ENCODE peak calls at places on chromosomes 16 and 17, in four cellular contexts. C is WTC11, A is K562, T is GM12878. L is an unnamed sample.
A peak's percentile ranks its signal among the peaks of the same experiment; 100 is the strongest.

GRCh38 chr17:33014751-33015150 is 23.1 kb downstream of the SPACA3 start:
- DNase-seq in C (no peak), A (no peak), T (no peak), L (peak; percentile 77)

GRCh38 chr17:18314059-18314730 is 599 bp downstream of the TOP3A start:
- DNase-seq in A (peak; percentile 19), T (no peak), C (no peak), L (no peak)

GRCh38 chr16:67648764-67649407 is 3.9 kb downstream of the CARMIL2 start:
- DNase-seq in T (no peak), A (no peak), C (no peak), L (no peak)

GRCh38 chr16:71479420-71479819 is 9.7 kb downstream of the ZNF19 start:
- DNase-seq in C (peak; percentile 35), T (no peak), A (peak; percentile 56), L (peak; percentile 50)

GRCh38 chr17:76887809-76888208 is 19.6 kb downstream of the MGAT5B start:
- DNase-seq in C (no peak), T (no peak), A (peak; percentile 59), L (no peak)

GRCh38 chr16:46970089-46970488 is 3.4 kb downstream of the DNAJA2 start:
- DNase-seq in A (no peak), C (no peak), T (no peak), L (no peak)

GRCh38 chr17:19645608-19646250 is 2.8 kb upstream of the ALDH3A2 start:
- DNase-seq in C (peak; percentile 82), T (no peak), A (peak; percentile 32), L (peak; percentile 47)

GRCh38 chr16:73878616-73879015 is 418.0 kb upstream of the PSMD7 start:
- DNase-seq in T (peak; percentile 3), C (no peak), A (peak; percentile 26), L (peak; percentile 46)

GRCh38 chr16:30903002-30903401 is 6.6 kb downstream of the CTF1 start:
- DNase-seq in A (peak; percentile 71), C (no peak), T (no peak), L (no peak)

GRCh38 chr17:70329751-70330150 is 160.4 kb downstream of the KCNJ2 start:
- DNase-seq in C (no peak), T (no peak), A (no peak), L (no peak)

GRCh38 chr17:41446806-41447205 is 6.0 kb upstream of the KRT38 start:
- DNase-seq in A (no peak), T (no peak), C (no peak), L (no peak)

GRCh38 chr16:962901-963814 is 7.6 kb downstream of the LMF1 start:
- DNase-seq in C (no peak), T (no peak), A (no peak), L (no peak)

GRCh38 chr17:75662511-75662910 is 4.4 kb downstream of the RECQL5 start:
- DNase-seq in C (no peak), T (no peak), A (no peak), L (no peak)

GRCh38 chr16:89586853-89587252 is 11.3 kb downstream of the CPNE7 start:
- DNase-seq in A (peak; percentile 89), T (no peak), C (no peak), L (peak; percentile 74)

GRCh38 chr16:68265078-68265925 is 976 bp downstream of the SLC7A6 start:
- DNase-seq in T (no peak), C (peak; percentile 25), A (peak; percentile 66), L (peak; percentile 56)

GRCh38 chr16:66618588-66618987 is 14.1 kb downstream of the CMTM3 start:
- DNase-seq in A (no peak), T (no peak), C (no peak), L (no peak)

GRCh38 chr17:14434506-14434905 is 133.6 kb downstream of the HS3ST3B1 start:
- DNase-seq in A (no peak), C (no peak), T (peak; percentile 1), L (no peak)

GRCh38 chr16:53061701-53062159 is 6.9 kb downstream of the CHD9 start:
- DNase-seq in A (no peak), C (no peak), T (peak; percentile 96), L (no peak)

GRCh38 chr16:49755291-49755611 is 100.7 kb downstream of the ZNF423 start:
- DNase-seq in C (no peak), A (peak; percentile 30), T (no peak), L (peak; percentile 69)
- TF ChIP-seq USF1 in C (no peak), A (no peak), T (no peak), L (no peak)

GRCh38 chr17:82882715-82883446 is 43.1 kb upstream of the ZNF750 start:
- DNase-seq in A (no peak), C (no peak), T (no peak), L (no peak)
- TF ChIP-seq USF1 in A (no peak), C (no peak), T (no peak), L (no peak)

DNA sequence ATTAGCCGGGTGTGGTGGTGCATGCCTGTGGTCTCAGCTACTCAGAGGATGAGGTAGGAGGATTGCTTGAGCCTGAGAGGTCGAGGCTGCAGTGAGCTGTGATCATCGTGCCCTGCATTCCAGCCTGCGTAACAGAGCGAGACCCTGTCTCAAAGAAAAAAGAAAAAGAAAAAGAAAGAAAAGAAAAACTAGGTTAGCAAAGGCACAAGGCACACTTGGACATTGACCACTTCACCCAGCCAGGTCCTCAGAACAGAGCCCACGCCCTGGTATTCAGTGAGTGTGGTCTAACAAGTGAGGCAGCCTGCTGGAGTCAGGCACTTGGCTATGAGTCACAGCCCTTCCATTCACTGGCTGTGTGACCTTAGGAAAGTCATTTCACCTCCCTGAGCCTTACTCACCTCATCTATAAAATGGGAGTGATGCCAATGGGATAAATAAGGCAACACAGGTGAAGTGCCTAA is 10.4 kb downstream of the MILR1 start:
- DNase-seq in A (no peak), T (no peak), C (no peak), L (no peak)
- TF ChIP-seq USF1 in A (no peak), T (no peak), C (no peak), L (no peak)

GRCh38 chr17:80907281-80907680 is 84.4 kb upstream of the CHMP6 start:
- DNase-seq in T (no peak), C (no peak), A (no peak), L (no peak)

GRCh38 chr17:80910043-80910442 is 81.6 kb upstream of the CHMP6 start:
- DNase-seq in T (no peak), C (no peak), A (no peak), L (no peak)

GRCh38 chr17:80908206-80908605 is 83.4 kb upstream of the CHMP6 start:
- DNase-seq in T (no peak), A (no peak), C (no peak), L (no peak)

GRCh38 chr17:80909635-80910034 is 82.0 kb upstream of the CHMP6 start:
- DNase-seq in C (no peak), T (no peak), A (no peak), L (no peak)

DNA sequence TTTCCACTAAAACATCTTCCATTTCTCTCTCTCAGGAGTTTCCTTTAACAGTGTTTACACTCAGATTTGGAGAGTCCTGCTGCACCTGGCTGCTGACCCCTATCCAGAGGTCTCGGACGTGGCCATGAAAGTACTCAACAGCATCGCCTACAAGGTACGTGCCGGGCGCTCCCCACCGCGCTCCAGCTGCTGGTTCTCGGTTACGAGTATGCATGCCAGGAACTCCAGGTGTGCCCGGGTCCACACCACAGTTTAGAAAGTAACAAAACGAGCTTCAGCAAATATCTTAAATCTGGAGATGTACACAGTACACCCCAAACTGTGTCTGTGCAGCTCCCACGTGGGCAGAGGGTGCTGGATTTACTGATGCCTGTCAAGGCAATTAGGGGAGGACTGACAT is 82.9 kb upstream of the CHMP6 start:
- DNase-seq in T (no peak), A (no peak), C (no peak), L (no peak)
- TF ChIP-seq USF1 in T (no peak), A (no peak), C (no peak), L (no peak)

DNA sequence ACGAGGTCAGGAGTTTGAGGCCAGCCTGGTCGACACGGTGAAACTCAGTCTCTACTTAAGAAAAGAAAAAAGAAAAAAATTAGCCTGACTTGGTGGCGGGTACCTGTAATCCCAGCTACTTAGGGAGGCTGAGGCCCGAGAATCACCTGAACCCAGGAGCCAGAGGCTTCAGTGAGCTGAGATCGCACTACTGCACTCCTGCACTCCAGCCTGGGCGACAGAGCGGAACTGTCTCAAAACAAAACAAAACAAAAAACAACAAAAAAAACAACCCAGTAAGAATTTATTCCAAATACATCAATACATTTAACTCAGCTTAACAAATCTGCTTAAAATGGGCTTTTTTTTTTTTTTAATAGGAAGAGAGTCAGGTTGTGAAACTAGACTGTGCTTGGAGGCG is 23.3 kb downstream of the KANSL1 start:
- DNase-seq in A (no peak), T (no peak), C (no peak), L (no peak)
- TF ChIP-seq USF1 in A (no peak), T (no peak), C (no peak), L (no peak)

GRCh38 chr16:55642611-55643010 is 13.2 kb upstream of the SLC6A2 start:
- DNase-seq in A (no peak), T (no peak), C (no peak), L (no peak)
- TF ChIP-seq USF1 in A (no peak), T (no peak), C (no peak), L (no peak)

GRCh38 chr17:28285965-28286364 is 33.0 kb upstream of the TMEM97 start:
- DNase-seq in A (no peak), T (no peak), C (no peak), L (no peak)

GRCh38 chr17:28279411-28279810 is 39.6 kb upstream of the TMEM97 start:
- DNase-seq in C (no peak), T (no peak), A (no peak), L (no peak)

GRCh38 chr17:28280826-28281225 is 38.2 kb upstream of the TMEM97 start:
- DNase-seq in C (no peak), T (no peak), A (no peak), L (no peak)

DNA sequence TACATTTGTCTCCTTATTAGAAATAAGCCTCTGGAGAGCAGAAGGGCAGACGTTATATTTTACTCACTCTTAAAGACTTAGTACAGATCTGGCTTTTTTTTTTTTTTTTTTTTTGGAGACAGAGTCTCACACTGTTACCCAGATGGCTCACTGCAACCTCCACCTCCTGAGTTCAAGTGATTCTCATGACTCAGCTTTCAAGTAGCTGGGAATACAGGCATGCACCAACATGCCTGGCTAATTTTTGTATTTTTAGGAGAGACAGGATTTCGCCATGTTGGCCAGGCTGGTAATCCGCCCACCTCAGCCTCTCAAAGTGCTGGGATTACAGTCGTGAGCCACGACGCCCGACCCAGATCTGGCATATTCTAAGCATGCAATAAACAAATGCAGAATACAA is 36.4 kb upstream of the TMEM97 start:
- DNase-seq in T (no peak), C (no peak), A (no peak), L (no peak)
- TF ChIP-seq USF1 in T (no peak), C (no peak), A (no peak), L (no peak)

L was measured in SK-N-SH.